ENCODE peak calls at places on chromosomes 5 and 9, in seven cellular contexts. M is neural crest cell; P is hepatic stellate cell; Q is NCI-H2029; R is transverse colon; S is COR-L47; O is activated CD8-positive, alpha-beta T cell treated with anti-CD3 and anti-CD28 coated beads, Interleukin-2, amount 10 ng/mL, durations not matched to agents 7 days and 5 days. Z is an unnamed sample.

GRCh38 chr9:135515541-135515951 is 5.7 kb upstream of the LCN1 start:
- DNase-seq in M (no peak), P (no peak), Q (no peak), R (no peak), S (no peak), O (no peak), Z (no peak)

GRCh38 chr9:129671065-129671464 is 5.6 kb downstream of the PRRX2 start:
- DNase-seq in M (no peak), P (no peak), Q (no peak), R (no peak), S (no peak), O (no peak), Z (no peak)

GRCh38 chr5:119323630-119324000 is 32.2 kb upstream of the TNFAIP8 start:
- DNase-seq in M (no peak), P (no peak), Q (no peak), R (no peak), S (peak), O (no peak), Z (peak)

GRCh38 chr5:34582364-34582763 is 73.8 kb upstream of the RAI14 start:
- DNase-seq in M (no peak), P (no peak), Q (no peak), R (no peak), S (no peak), O (no peak), Z (no peak)

GRCh38 chr5:118705931-118706330 is 282.4 kb downstream of the DTWD2 start:
- DNase-seq in M (peak), P (no peak), Q (no peak), R (no peak), S (no peak), O (no peak), Z (no peak)

GRCh38 chr9:31210982-31211570 is 1173.4 kb upstream of the ACO1 start:
- DNase-seq in M (no peak), P (no peak), Q (no peak), R (peak), S (no peak), O (no peak), Z (peak)

GRCh38 chr5:6019612-6020011 is 358.7 kb downstream of the MED10 start:
- DNase-seq in M (no peak), P (no peak), Q (no peak), R (no peak), S (no peak), O (no peak), Z (no peak)

GRCh38 chr5:24765219-24765618 is 120.4 kb upstream of the CDH10 start:
- DNase-seq in M (no peak), P (no peak), Q (no peak), R (no peak), S (no peak), O (no peak), Z (no peak)

GRCh38 chr9:120780367-120780766 is 12.8 kb downstream of the FBXW2 start:
- DNase-seq in M (no peak), P (no peak), Q (no peak), R (no peak), S (no peak), O (no peak), Z (no peak)